ENCODE peak calls at places on chromosomes 7 and 10, in six cellular contexts. One of them, this sample, is unnamed.

GRCh38 chr7:11427686-11428273 is 404.2 kb downstream of the THSD7A start:
- DNase-seq in CD4-positive, alpha-beta T cell: no peak
- DNase-seq in epithelial cell of prostate: peak; percentile 16
- DNase-seq in iris pigment epithelial cell: peak; percentile 77
- DNase-seq in retina: no peak
- DNase-seq in anterior cingulate cortex: no peak
- DNase-seq in this sample: no peak

GRCh38 chr10:132389631-132390454 is 7.2 kb upstream of the PWWP2B start:
- DNase-seq in epithelial cell of prostate: no peak
- DNase-seq in retina: no peak
- DNase-seq in CD4-positive, alpha-beta T cell: no peak
- DNase-seq in iris pigment epithelial cell: no peak
- DNase-seq in anterior cingulate cortex: no peak
- DNase-seq in this sample: no peak

GRCh38 chr7:100946766-100947365 is 2.5 kb upstream of the MUC3A start:
- DNase-seq in iris pigment epithelial cell: no peak
- DNase-seq in CD4-positive, alpha-beta T cell: no peak
- DNase-seq in retina: no peak
- DNase-seq in epithelial cell of prostate: no peak
- DNase-seq in anterior cingulate cortex: no peak
- DNase-seq in this sample: no peak

GRCh38 chr10:6297951-6298381 is 95.2 kb downstream of the PFKFB3 start:
- DNase-seq in epithelial cell of prostate: no peak
- DNase-seq in retina: no peak
- DNase-seq in anterior cingulate cortex: no peak
- DNase-seq in iris pigment epithelial cell: peak; percentile 52
- DNase-seq in CD4-positive, alpha-beta T cell: no peak
- DNase-seq in this sample: no peak

GRCh38 chr7:26930201-26930600 is 65.8 kb upstream of the SKAP2 start:
- DNase-seq in epithelial cell of prostate: peak; percentile 46
- DNase-seq in iris pigment epithelial cell: no peak
- DNase-seq in anterior cingulate cortex: no peak
- DNase-seq in retina: no peak
- DNase-seq in CD4-positive, alpha-beta T cell: no peak
- DNase-seq in this sample: no peak

GRCh38 chr7:98329100-98329871 is 47.8 kb downstream of the BRI3 start:
- DNase-seq in retina: no peak
- DNase-seq in anterior cingulate cortex: no peak
- DNase-seq in CD4-positive, alpha-beta T cell: no peak
- DNase-seq in epithelial cell of prostate: no peak
- DNase-seq in iris pigment epithelial cell: peak; percentile 50
- DNase-seq in this sample: no peak

GRCh38 chr10:67549390-67549789 is 146.6 kb downstream of the CTNNA3 start:
- DNase-seq in retina: no peak
- DNase-seq in iris pigment epithelial cell: peak; percentile 92
- DNase-seq in anterior cingulate cortex: no peak
- DNase-seq in CD4-positive, alpha-beta T cell: no peak
- DNase-seq in epithelial cell of prostate: no peak
- DNase-seq in this sample: no peak

GRCh38 chr10:25017247-25017590 is 807 bp downstream of the THNSL1 start:
- DNase-seq in anterior cingulate cortex: no peak
- DNase-seq in epithelial cell of prostate: no peak
- DNase-seq in retina: no peak
- DNase-seq in CD4-positive, alpha-beta T cell: no peak
- DNase-seq in iris pigment epithelial cell: no peak
- DNase-seq in this sample: no peak

GRCh38 chr10:89888647-89889046 is 187.3 kb downstream of the KIF20B start:
- DNase-seq in CD4-positive, alpha-beta T cell: no peak
- DNase-seq in anterior cingulate cortex: no peak
- DNase-seq in iris pigment epithelial cell: no peak
- DNase-seq in epithelial cell of prostate: no peak
- DNase-seq in retina: no peak
- DNase-seq in this sample: no peak

GRCh38 chr7:36512607-36513006 is 122.9 kb downstream of the ANLN start:
- DNase-seq in retina: no peak
- DNase-seq in iris pigment epithelial cell: no peak
- DNase-seq in anterior cingulate cortex: no peak
- DNase-seq in epithelial cell of prostate: no peak
- DNase-seq in CD4-positive, alpha-beta T cell: no peak
- DNase-seq in this sample: no peak

GRCh38 chr7:21253740-21254687 is 173.9 kb upstream of the SP4 start:
- DNase-seq in epithelial cell of prostate: peak; percentile 8
- DNase-seq in iris pigment epithelial cell: peak; percentile 61
- DNase-seq in retina: peak; percentile 83
- DNase-seq in CD4-positive, alpha-beta T cell: peak; percentile 33
- DNase-seq in anterior cingulate cortex: peak; percentile 36
- DNase-seq in this sample: peak; percentile 2

This sample was measured in substantia nigra.